ENCODE peak calls at places on chromosomes 2 and 18, in eight cellular contexts. X, N, T, R, B, G, K and H are unnamed samples.

GRCh38 chr18:35331367-35332087 is 12.7 kb downstream of the ZNF24 start:
- DNase-seq in X (no peak), N (no peak), T (no peak), R (no peak), B (no peak), G (no peak), K (no peak), H (no peak)

GRCh38 chr2:225980372-225980771 is 580.9 kb downstream of the NYAP2 start:
- DNase-seq in X (no peak), N (no peak), T (no peak), R (no peak), B (no peak), G (no peak), K (no peak), H (no peak)

GRCh38 chr2:181466661-181467576 is 9.7 kb downstream of the ITGA4 start:
- DNase-seq in X (peak; percentile 60), N (peak; percentile 75), T (peak; percentile 68), R (peak; percentile 43), B (peak; percentile 32), G (peak; percentile 35), K (peak; percentile 15), H (peak; percentile 25)

GRCh38 chr18:30970201-30970816 is 72.2 kb downstream of the DSC3 start:
- DNase-seq in X (peak; percentile 37), N (no peak), T (no peak), R (peak; percentile 6), B (peak; percentile 31), G (peak; percentile 32), K (no peak), H (peak; percentile 75)

GRCh38 chr2:73836141-73836943 is 7.6 kb downstream of the STAMBP start:
- DNase-seq in X (no peak), N (no peak), T (peak; percentile 77), R (no peak), B (no peak), G (no peak), K (no peak), H (no peak)

GRCh38 chr2:85673736-85674375 is 5.9 kb upstream of the SFTPB start:
- DNase-seq in X (no peak), N (peak; percentile 54), T (peak; percentile 9), R (no peak), B (no peak), G (no peak), K (no peak), H (no peak)

GRCh38 chr2:68108116-68108515 is 45.3 kb upstream of the C1D start:
- DNase-seq in X (no peak), N (no peak), T (no peak), R (no peak), B (no peak), G (no peak), K (no peak), H (no peak)

GRCh38 chr2:1162768-1163584 is 212.3 kb downstream of the SNTG2 start:
- DNase-seq in X (peak; percentile 89), N (no peak), T (no peak), R (peak; percentile 13), B (no peak), G (no peak), K (no peak), H (no peak)

GRCh38 chr2:190819835-190820234 is 60.8 kb upstream of the GLS start:
- DNase-seq in X (no peak), N (no peak), T (no peak), R (no peak), B (no peak), G (peak; percentile 76), K (peak; percentile 54), H (peak; percentile 61)

GRCh38 chr2:191908874-191909273 is 62.0 kb upstream of the CAVIN2 start:
- DNase-seq in X (no peak), N (no peak), T (no peak), R (no peak), B (no peak), G (no peak), K (no peak), H (no peak)

GRCh38 chr2:8676915-8677645 is 4.8 kb upstream of the ID2 start:
- DNase-seq in X (peak; percentile 62), N (no peak), T (no peak), R (peak; percentile 46), B (no peak), G (no peak), K (peak; percentile 84), H (no peak)

DNA sequence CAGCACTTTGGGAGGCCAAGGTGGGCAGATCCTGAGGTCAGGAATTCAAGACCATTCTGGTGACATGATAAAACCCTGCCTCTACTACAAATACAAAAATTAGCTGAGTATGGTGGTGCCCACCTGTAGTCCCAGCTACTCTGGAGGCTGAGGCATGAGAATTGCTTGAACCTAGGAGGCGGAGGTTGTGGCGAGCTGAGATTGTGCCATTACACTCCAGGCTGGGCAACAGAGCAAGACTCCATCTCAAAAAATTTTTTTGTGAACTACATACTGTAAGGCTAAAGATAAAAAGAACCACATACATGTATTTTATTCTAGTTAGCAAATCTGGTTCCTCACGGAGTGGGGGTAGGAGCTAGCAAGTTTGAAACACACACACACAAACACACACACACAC is 45.1 kb downstream of the RAB10 start:
- DNase-seq in X (no peak), N (no peak), T (no peak), R (no peak), B (no peak), G (no peak), K (no peak), H (no peak)
- H3K27ac ChIP-seq in X (no peak overlapping the region), N (no peak overlapping the region), T (no peak overlapping the region), R (no peak overlapping the region), B (no peak overlapping the region), G (no peak overlapping the region), K (no peak overlapping the region), H (no peak overlapping the region)

GRCh38 chr2:169694894-169695260 is 608 bp downstream of the PHOSPHO2 start:
- DNase-seq in X (no peak), N (no peak), T (no peak), R (no peak), B (no peak), G (no peak), K (no peak), H (no peak)

GRCh38 chr2:169693344-169693743 is 861 bp downstream of the CFAP210 start:
- DNase-seq in X (peak; percentile 35), N (no peak), T (no peak), R (no peak), B (peak; percentile 52), G (no peak), K (peak; percentile 64), H (no peak)

GRCh38 chr2:169690958-169691357 is 3.2 kb downstream of the CFAP210 start:
- DNase-seq in X (no peak), N (no peak), T (no peak), R (no peak), B (no peak), G (no peak), K (no peak), H (no peak)

GRCh38 chr2:169696381-169696780 is 2.1 kb downstream of the PHOSPHO2 start:
- DNase-seq in X (no peak), N (no peak), T (no peak), R (no peak), B (no peak), G (no peak), K (no peak), H (no peak)

GRCh38 chr2:169694113-169694893 is at the start of the genes CFAP210 and PHOSPHO2:
- DNase-seq in X (peak; percentile 98), N (peak; percentile 100), T (peak; percentile 100), R (peak; percentile 99), B (peak; percentile 96), G (peak; percentile 94), K (peak; percentile 94), H (peak; percentile 95)
- H3K4me3 ChIP-seq in X (peak within 1 kb of the TSS; percentile 69), N (peak within 1 kb of the TSS; percentile 73), T (peak within 1 kb of the TSS; percentile 87), R (peak within 1 kb of the TSS; percentile 95), B (peak within 1 kb of the TSS; percentile 81), G (peak within 1 kb of the TSS; percentile 80), K (peak within 1 kb of the TSS; percentile 89), H (peak within 1 kb of the TSS; percentile 43)

GRCh38 chr18:34094148-34094547 is 130.6 kb downstream of the NOL4 start:
- DNase-seq in X (no peak), N (no peak), T (no peak), R (no peak), B (no peak), G (no peak), K (no peak), H (no peak)
- H3K27ac ChIP-seq in X (no peak overlapping the region), N (no peak overlapping the region), T (no peak overlapping the region), R (no peak overlapping the region), B (no peak overlapping the region), G (no peak overlapping the region), K (no peak overlapping the region), H (no peak overlapping the region)

GRCh38 chr18:70290482-70291294 is 1.8 kb downstream of the SOCS6 start:
- DNase-seq in X (no peak), N (no peak), T (no peak), R (no peak), B (no peak), G (no peak), K (no peak), H (no peak)

GRCh38 chr18:70289351-70290330 is 796 bp downstream of the SOCS6 start:
- DNase-seq in X (peak; percentile 36), N (peak; percentile 77), T (no peak), R (no peak), B (no peak), G (no peak), K (peak; percentile 85), H (peak; percentile 41)

GRCh38 chr18:70293166-70293565 is 4.3 kb downstream of the SOCS6 start:
- DNase-seq in X (no peak), N (no peak), T (no peak), R (no peak), B (no peak), G (no peak), K (no peak), H (no peak)

GRCh38 chr18:70292628-70293027 is 3.8 kb downstream of the SOCS6 start:
- DNase-seq in X (no peak), N (no peak), T (no peak), R (no peak), B (no peak), G (no peak), K (no peak), H (no peak)

GRCh38 chr18:70291295-70291574 is 2.4 kb downstream of the SOCS6 start:
- DNase-seq in X (no peak), N (no peak), T (no peak), R (no peak), B (no peak), G (no peak), K (no peak), H (no peak)
- H3K4me3 ChIP-seq in X (no peak overlapping the region), N (no peak overlapping the region), T (no peak overlapping the region), R (no peak overlapping the region), B (peak overlapping the region; percentile 95), G (no peak overlapping the region), K (no peak overlapping the region), H (no peak overlapping the region)